ENCODE peak calls at places on chromosomes 2 and 18, in ten cellular contexts. J, Z, N, E, K, P, M, G, V and C are unnamed samples.

GRCh38 chr2:202782930-202783558 is 88.5 kb downstream of the ICA1L start:
- DNase-seq in J (no peak), Z (no peak), N (no peak), E (no peak), K (no peak), P (no peak), M (no peak), G (no peak), V (no peak), C (no peak)

GRCh38 chr2:66839551-66840320 is 404.8 kb downstream of the MEIS1 start:
- DNase-seq in J (no peak), Z (peak), N (no peak), E (peak), K (no peak), P (no peak), M (peak), G (no peak), V (no peak), C (peak)

GRCh38 chr18:45785015-45785597 is 40.4 kb upstream of the SIGLEC15 start:
- DNase-seq in J (no peak), Z (peak), N (no peak), E (peak), K (no peak), P (no peak), M (no peak), G (no peak), V (peak), C (peak)

GRCh38 chr2:96957299-96957698 is 29.1 kb downstream of the FAM178B start:
- DNase-seq in J (no peak), Z (no peak), N (no peak), E (no peak), K (no peak), P (no peak), M (no peak), G (peak), V (no peak), C (no peak)

GRCh38 chr18:36711813-36712444 is 116.9 kb downstream of the TPGS2 start:
- DNase-seq in J (no peak), Z (peak), N (no peak), E (peak), K (no peak), P (no peak), M (peak), G (no peak), V (peak), C (peak)

GRCh38 chr2:216362730-216363129 is 9.6 kb downstream of the MARCHF4 start:
- DNase-seq in J (no peak), Z (peak), N (no peak), E (peak), K (no peak), P (no peak), M (peak), G (no peak), V (no peak), C (peak)

GRCh38 chr18:68667121-68667520 is 47.8 kb downstream of the TMX3 start:
- DNase-seq in J (no peak), Z (no peak), N (no peak), E (no peak), K (no peak), P (no peak), M (no peak), G (no peak), V (no peak), C (no peak)

GRCh38 chr2:222912776-222913175 is 51.9 kb downstream of the ACSL3 start:
- DNase-seq in J (no peak), Z (no peak), N (no peak), E (no peak), K (no peak), P (no peak), M (no peak), G (peak), V (no peak), C (no peak)

GRCh38 chr2:159960413-159960812 is 102.0 kb downstream of the PLA2R1 start:
- DNase-seq in J (no peak), Z (peak), N (no peak), E (peak), K (no peak), P (no peak), M (peak), G (no peak), V (no peak), C (peak)